ENCODE peak calls at places on chromosomes 6 and 20, in five cellular contexts. D is GM23248; X is psoas muscle; L is astrocyte; T is effector memory CD4-positive, alpha-beta T cell. O is an unnamed sample.

GRCh38 chr20:23303325-23304102 is 47.1 kb upstream of the NXT1 start:
- DNase-seq in T (no peak), D (no peak), X (no peak), L (no peak), O (no peak)

GRCh38 chr6:150116195-150116800 is 26.5 kb upstream of the PPP1R14C start:
- DNase-seq in T (no peak), L (no peak), D (no peak), X (no peak), O (no peak)

GRCh38 chr6:7108196-7108963 is 619 bp downstream of the RREB1 start:
- DNase-seq in D (peak), X (peak), T (peak), L (peak), O (peak)

GRCh38 chr6:150987371-150987828 is 121.9 kb downstream of the MTHFD1L start:
- DNase-seq in T (no peak), L (no peak), D (no peak), X (no peak), O (no peak)

GRCh38 chr6:20400476-20401402 is 940 bp upstream of the E2F3 start:
- DNase-seq in X (peak), L (no peak), T (peak), D (peak), O (peak)

GRCh38 chr20:53533500-53533899 is 60.1 kb downstream of the ZNF217 start:
- DNase-seq in X (no peak), L (no peak), D (no peak), T (no peak), O (no peak)

GRCh38 chr6:15421945-15422733 is 176.3 kb downstream of the JARID2 start:
- DNase-seq in T (no peak), X (no peak), D (no peak), L (no peak), O (no peak)

GRCh38 chr6:89547286-89547685 is 91.3 kb downstream of the LYRM2 start:
- DNase-seq in D (no peak), L (no peak), X (no peak), T (no peak), O (no peak)

GRCh38 chr20:1417273-1417672 is 24.4 kb upstream of the FKBP1A start:
- DNase-seq in T (no peak), L (peak), D (peak), X (no peak), O (no peak)

GRCh38 chr20:64219730-64220129 is 35.8 kb upstream of the PCMTD2 start:
- DNase-seq in L (no peak), D (no peak), X (no peak), T (no peak), O (no peak)

DNA sequence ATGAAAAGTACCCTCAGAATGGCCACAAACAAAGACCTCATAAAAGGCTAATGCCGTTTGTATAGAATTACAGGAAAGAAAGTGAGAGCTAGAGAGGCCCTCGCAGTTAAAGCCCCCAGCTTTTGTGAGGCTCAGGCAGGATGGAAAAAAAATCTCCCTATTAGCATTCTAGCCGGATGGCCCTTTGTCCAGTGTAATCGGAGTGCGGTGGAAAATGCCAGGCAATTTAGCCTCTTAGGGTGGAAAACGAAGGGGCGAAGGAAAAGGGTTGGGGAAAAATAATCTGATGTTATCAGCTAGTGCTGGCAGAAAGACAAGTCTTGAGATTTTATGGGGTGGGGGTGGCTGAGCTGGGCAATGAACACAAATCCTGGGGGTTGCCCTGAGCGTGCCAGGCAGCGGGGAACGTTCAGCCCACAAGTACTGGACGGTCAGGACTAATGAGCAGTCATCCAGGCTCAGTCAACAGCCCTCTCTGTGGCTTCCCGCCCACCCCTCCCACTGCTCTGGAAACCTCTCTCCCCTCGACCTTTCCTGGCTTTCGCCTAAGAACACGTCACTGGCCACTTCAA is 92.4 kb downstream of the PSMG4 start:
- DNase-seq in L (peak), T (no peak), D (no peak), X (no peak), O (no peak)
- H3K27ac ChIP-seq in L (no peak), T (no peak), D (no peak), X (peak), O (peak)

GRCh38 chr6:154933181-154933827 is 61.8 kb upstream of the TIAM2 start:
- DNase-seq in X (no peak), L (peak), D (no peak), T (no peak), O (no peak)

GRCh38 chr6:154930490-154930889 is 64.6 kb upstream of the TIAM2 start:
- DNase-seq in D (no peak), X (no peak), T (no peak), L (no peak), O (no peak)

GRCh38 chr6:154931741-154932424 is 63.2 kb upstream of the TIAM2 start:
- DNase-seq in T (no peak), X (no peak), D (peak), L (peak), O (no peak)

GRCh38 chr6:154928325-154928922 is 66.7 kb upstream of the TIAM2 start:
- DNase-seq in D (peak), X (no peak), T (no peak), L (no peak), O (peak)

GRCh38 chr6:154932562-154933027 is 62.5 kb upstream of the TIAM2 start:
- DNase-seq in D (peak), T (no peak), L (peak), X (no peak), O (no peak)
- H3K4me3 ChIP-seq in D (peak), T (no peak), L (peak), X (no peak), O (no peak)

GRCh38 chr20:4950841-4951240 is 50.5 kb downstream of the SLC23A2 start:
- DNase-seq in X (no peak), L (no peak), T (no peak), D (no peak), O (no peak)
- H3K27ac ChIP-seq in X (no peak), L (peak), T (no peak), D (peak), O (no peak)

GRCh38 chr20:43900062-43900461 is 14.6 kb upstream of the TOX2 start:
- DNase-seq in T (no peak), D (no peak), L (no peak), X (no peak), O (no peak)
- H3K4me3 ChIP-seq in T (no peak), D (no peak), L (no peak), X (no peak), O (no peak)

DNA sequence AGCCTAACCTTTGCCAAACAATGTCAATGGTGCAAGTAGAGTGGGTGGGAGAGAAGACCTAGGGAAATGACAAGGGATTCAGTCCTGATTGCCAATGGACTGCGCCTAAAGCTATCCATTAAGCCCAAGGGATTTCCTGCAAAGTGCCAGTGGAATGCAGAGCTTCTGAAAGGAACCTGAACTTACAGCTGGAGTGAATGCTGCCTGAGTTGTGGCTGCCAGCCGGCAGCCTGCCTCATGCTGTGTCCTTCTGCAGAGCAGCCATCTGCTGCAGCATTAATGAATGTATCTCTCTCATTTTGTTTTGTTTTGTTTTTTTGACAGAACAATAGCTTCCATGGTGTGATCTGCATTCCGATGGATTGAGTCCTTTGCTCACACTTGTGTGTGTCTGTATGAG is 44.7 kb downstream of the SLC35F1 start:
- DNase-seq in D (no peak), X (no peak), L (no peak), T (no peak), O (no peak)
- H3K27ac ChIP-seq in D (no peak), X (no peak), L (no peak), T (no peak), O (no peak)

DNA sequence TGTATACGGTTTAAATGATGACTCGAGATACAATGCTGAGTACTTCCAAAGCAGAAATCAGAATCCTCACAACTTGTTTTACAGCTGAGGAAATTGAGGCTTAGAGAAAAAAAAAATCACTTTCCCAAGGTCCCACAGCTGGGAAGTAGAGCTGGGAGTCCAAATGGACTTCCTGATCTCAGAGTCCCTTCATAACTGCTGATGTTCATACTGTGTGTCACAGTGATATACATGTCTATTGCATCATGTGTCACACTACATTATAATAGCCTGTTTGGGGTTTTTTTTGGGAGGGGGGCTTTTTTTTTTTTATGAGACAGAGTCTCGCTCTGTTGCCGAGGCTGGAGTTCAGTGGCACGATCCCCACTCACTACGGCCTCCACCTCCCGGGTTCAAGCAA is 8.5 kb downstream of the HM13 start:
- DNase-seq in L (no peak), T (no peak), X (no peak), D (no peak), O (no peak)
- H3K4me3 ChIP-seq in L (no peak), T (no peak), X (no peak), D (no peak), O (no peak)

O was measured in lung.